ENCODE peak calls at places on chromosomes 4 and X, in ten cellular contexts. D is stimulated activated CD4-positive, alpha-beta T cell treated with anti-CD3 and anti-CD28 coated beads, Interleukin-15, amount 100 ng/mL, for 24 hours; A is activated T-cell treated with anti-CD3 and anti-CD28 coated beads, Interleukin-2, amount 50 U/mL, for 48 hours; J is OCI-LY7; F is effector memory CD4-positive, alpha-beta T cell; S is CD8-positive, alpha-beta T cell; I is left colon; O is NCI-H2029; G is lung; E is anterior cingulate cortex. C is an unnamed sample.

GRCh38 chr4:23717528-23718248 is 172.2 kb downstream of the PPARGC1A start:
- DNase-seq in J (peak), S (no peak), A (no peak), G (no peak), D (no peak), O (no peak), I (peak), E (no peak), F (no peak), C (peak)

GRCh38 chr4:141652161-141652778 is 15.9 kb downstream of the IL15 start:
- DNase-seq in E (no peak), J (no peak), G (no peak), D (no peak), F (no peak), A (no peak), I (no peak), S (no peak), O (no peak), C (no peak)

GRCh38 chrX:52352551-52352950 is 16.3 kb upstream of the XAGE2 start:
- DNase-seq in J (no peak), E (no peak), I (no peak), A (no peak), O (no peak), S (no peak), D (no peak), F (no peak), G (no peak), C (peak)

GRCh38 chr4:71765837-71766236 is 18.0 kb downstream of the GC start:
- DNase-seq in A (no peak), F (no peak), S (no peak), J (no peak), I (no peak), O (no peak), E (no peak), G (no peak), D (no peak), C (no peak)

GRCh38 chr4:98566491-98567008 is 91.9 kb downstream of the TSPAN5 start:
- DNase-seq in G (no peak), A (no peak), J (no peak), I (no peak), F (no peak), E (peak), O (no peak), D (no peak), S (no peak), C (no peak)

GRCh38 chr4:29046716-29047115 is 1673.5 kb upstream of the PCDH7 start:
- DNase-seq in A (no peak), S (no peak), J (no peak), O (no peak), D (no peak), F (no peak), G (no peak), E (no peak), I (no peak), C (no peak)

GRCh38 chrX:77014655-77015377 is 432.4 kb upstream of the FGF16 start:
- DNase-seq in E (no peak), G (no peak), S (no peak), J (peak), D (no peak), A (no peak), O (no peak), F (no peak), I (no peak), C (peak)

GRCh38 chrX:119887721-119888425 is 7.8 kb upstream of the AKAP14 start:
- DNase-seq in D (peak), A (peak), O (peak), E (no peak), G (peak), S (no peak), J (peak), I (peak), F (peak), C (peak)

GRCh38 chr4:168717852-168718251 is 221.0 kb downstream of the PALLD start:
- DNase-seq in S (no peak), G (no peak), A (no peak), O (no peak), J (no peak), I (no peak), D (no peak), F (no peak), E (no peak), C (no peak)

GRCh38 chr4:33073811-33074210 is 2353.6 kb downstream of the PCDH7 start:
- DNase-seq in O (no peak), E (no peak), G (no peak), I (no peak), D (no peak), A (no peak), S (no peak), F (no peak), J (no peak), C (peak)

GRCh38 chr4:13548984-13549546 is 4.8 kb upstream of the NKX3-2 start:
- DNase-seq in D (peak), F (peak), A (peak), G (peak), E (peak), J (peak), O (peak), S (peak), I (peak), C (peak)

GRCh38 chr4:153497091-153497531 is 31.0 kb downstream of the TMEM131L start:
- DNase-seq in E (no peak), I (no peak), F (peak), S (peak), J (peak), O (no peak), D (peak), A (peak), G (no peak), C (no peak)

GRCh38 chr4:37803348-37803973 is 23.0 kb upstream of the PGM2 start:
- DNase-seq in E (no peak), F (no peak), O (peak), A (no peak), J (peak), D (no peak), G (no peak), S (no peak), I (no peak), C (no peak)

GRCh38 chr4:109552240-109552639 is 7.8 kb upstream of the MCUB start:
- DNase-seq in F (no peak), S (no peak), G (no peak), A (no peak), I (no peak), J (no peak), D (no peak), E (no peak), O (no peak), C (no peak)

GRCh38 chrX:68868316-68868715 is 39.5 kb downstream of the EFNB1 start:
- DNase-seq in S (no peak), D (no peak), I (no peak), O (no peak), A (no peak), F (no peak), E (no peak), J (no peak), G (no peak), C (no peak)

GRCh38 chr4:52838729-52839722 is 23.1 kb upstream of the RASL11B start:
- DNase-seq in G (no peak), S (no peak), O (no peak), I (no peak), F (no peak), A (no peak), D (no peak), J (no peak), E (no peak), C (no peak)

GRCh38 chr4:163157157-163157556 is 9.5 kb downstream of the NAF1 start:
- DNase-seq in G (no peak), E (no peak), D (no peak), I (no peak), J (no peak), S (no peak), A (no peak), O (no peak), F (no peak), C (no peak)

GRCh38 chr4:3476936-3477749 is 14.0 kb downstream of the DOK7 start:
- DNase-seq in O (no peak), E (no peak), F (no peak), A (no peak), G (no peak), D (no peak), I (no peak), J (no peak), S (no peak), C (no peak)

GRCh38 chr4:104490096-104490769 is 4.5 kb downstream of the CXXC4 start:
- DNase-seq in F (no peak), I (peak), O (no peak), D (peak), G (no peak), A (peak), E (no peak), S (no peak), J (no peak), C (no peak)

GRCh38 chr4:112889199-112889598 is 160.3 kb upstream of the ANK2 start:
- DNase-seq in G (no peak), S (no peak), F (no peak), A (no peak), I (no peak), O (no peak), J (no peak), D (no peak), E (no peak), C (no peak)

GRCh38 chrX:110748256-110748811 is 47.3 kb downstream of the CHRDL1 start:
- DNase-seq in G (no peak), J (no peak), A (no peak), O (no peak), D (no peak), F (no peak), E (no peak), I (no peak), S (no peak), C (no peak)

GRCh38 chrX:720858-721257 is 90.3 kb downstream of the SHOX start:
- DNase-seq in A (no peak), O (no peak), F (no peak), J (no peak), E (no peak), I (no peak), G (no peak), D (no peak), S (no peak), C (no peak)

GRCh38 chrX:103197721-103198306 is 17.1 kb upstream of the BEX4 start:
- DNase-seq in A (no peak), D (no peak), O (no peak), E (no peak), I (no peak), J (no peak), G (no peak), S (no peak), F (no peak), C (no peak)

GRCh38 chr4:13966241-13967195 is 339.0 kb upstream of the BOD1L1 start:
- DNase-seq in O (no peak), E (no peak), F (no peak), A (no peak), J (no peak), S (no peak), D (no peak), I (no peak), G (no peak), C (no peak)

GRCh38 chr4:110020139-110020538 is 107.5 kb downstream of the EGF start:
- DNase-seq in J (no peak), G (no peak), D (no peak), F (no peak), A (no peak), E (no peak), I (no peak), S (no peak), O (no peak), C (peak)

GRCh38 chr4:8549352-8549931 is 30.8 kb upstream of the GPR78 start:
- DNase-seq in E (no peak), O (no peak), F (no peak), J (no peak), D (no peak), I (no peak), G (no peak), S (no peak), A (no peak), C (no peak)

GRCh38 chrX:40012800-40013682 is 84.7 kb downstream of the BCOR start:
- DNase-seq in G (peak), O (peak), F (no peak), I (peak), J (peak), E (no peak), S (no peak), A (peak), D (peak), C (peak)

GRCh38 chr4:1409079-1409805 is 3.0 kb upstream of the NKX1-1 start:
- DNase-seq in D (no peak), A (peak), E (no peak), J (no peak), S (no peak), O (no peak), G (no peak), F (no peak), I (no peak), C (no peak)

GRCh38 chr4:24991015-24991414 is 39.7 kb downstream of the LGI2 start:
- DNase-seq in S (no peak), E (no peak), F (no peak), D (no peak), I (no peak), O (no peak), G (no peak), A (no peak), J (no peak), C (no peak)

GRCh38 chr4:167339781-167340180 is 105.5 kb upstream of the SPOCK3 start:
- DNase-seq in E (no peak), O (no peak), S (no peak), J (no peak), F (no peak), I (no peak), D (no peak), A (no peak), G (no peak), C (no peak)

GRCh38 chrX:153370293-153371055 is 30.7 kb downstream of the PNMA6E start:
- DNase-seq in J (no peak), E (no peak), S (no peak), D (no peak), G (no peak), A (no peak), O (no peak), I (no peak), F (no peak), C (no peak)

GRCh38 chr4:78551420-78552351 is at the start of gene ANXA3:
- DNase-seq in E (no peak), S (no peak), I (peak), J (no peak), D (peak), A (peak), F (no peak), G (peak), O (no peak), C (peak)

GRCh38 chr4:17567267-17567666 is 9.7 kb upstream of the LAP3 start:
- DNase-seq in F (no peak), A (no peak), G (no peak), S (no peak), E (no peak), J (no peak), I (no peak), D (no peak), O (no peak), C (no peak)